ENCODE peak calls at places on chromosomes 1 and 21, in five cellular contexts. V is GM23338; A is neuronal stem cell; G is H9; P is effector memory CD4-positive, alpha-beta T cell. R is an unnamed sample. For H3K4me1, the result is how much of the 10 kb centered on the place peaks cover.

GRCh38 chr1:21537511-21537931 is 28.3 kb downstream of the ALPL start:
- DNase-seq in V (peak), A (no peak), P (no peak), G (no peak), R (no peak)

GRCh38 chr1:178961331-178961730 is 64.4 kb upstream of the FAM20B start:
- DNase-seq in P (no peak), G (no peak), V (no peak), A (no peak), R (no peak)

GRCh38 chr1:21901473-21901847 is 35.6 kb downstream of the HSPG2 start:
- DNase-seq in A (no peak), G (no peak), P (no peak), V (no peak), R (peak)

GRCh38 chr1:30197616-30197934 is 525.8 kb downstream of the MATN1 start:
- DNase-seq in G (no peak), A (no peak), V (no peak), P (no peak), R (peak)

GRCh38 chr1:108777839-108778238 is 31.4 kb downstream of the STXBP3 start:
- DNase-seq in V (no peak), P (no peak), A (no peak), G (no peak), R (no peak)

GRCh38 chr1:36752891-36753361 is 270.2 kb upstream of the CSF3R start:
- DNase-seq in P (no peak), V (no peak), A (no peak), G (no peak), R (no peak)

GRCh38 chr1:68703921-68704354 is 207.1 kb upstream of the DEPDC1 start:
- DNase-seq in V (no peak), A (no peak), P (no peak), G (no peak), R (no peak)

GRCh38 chr21:16211339-16212303 is 481.8 kb downstream of the USP25 start:
- DNase-seq in G (no peak), P (no peak), A (no peak), V (no peak), R (peak)

GRCh38 chr1:17315542-17316130 is 7.6 kb downstream of the PADI4 start:
- DNase-seq in G (no peak), A (no peak), P (no peak), V (peak), R (no peak)

GRCh38 chr1:170864238-170864637 is 71.1 kb upstream of the MROH9 start:
- DNase-seq in G (no peak), P (no peak), V (no peak), A (no peak), R (no peak)

GRCh38 chr1:200727257-200727656 is 11.4 kb upstream of the CAMSAP2 start:
- DNase-seq in A (no peak), V (no peak), G (no peak), P (no peak), R (no peak)

GRCh38 chr1:7664147-7664892 is 106.8 kb upstream of the VAMP3 start:
- DNase-seq in G (no peak), V (no peak), A (no peak), P (no peak), R (no peak)

GRCh38 chr1:13224480-13225060 is 1.4 kb downstream of the PRAMEF18 start:
- DNase-seq in A (no peak), G (no peak), V (no peak), P (no peak), R (no peak)

GRCh38 chr1:31523012-31523411 is 53.3 kb upstream of the TINAGL1 start:
- DNase-seq in V (no peak), P (no peak), A (no peak), G (no peak), R (no peak)

GRCh38 chr1:19969898-19970660 is 9.3 kb downstream of the PLA2G2A start:
- DNase-seq in P (no peak), A (no peak), V (no peak), G (no peak), R (peak)

GRCh38 chr1:111222308-111223125 is 5.0 kb upstream of the CHI3L2 start:
- DNase-seq in G (peak), A (peak), V (peak), P (peak), R (peak)

GRCh38 chr1:15609631-15610030 is 7.6 kb upstream of the DDI2 start:
- DNase-seq in A (no peak), P (no peak), G (no peak), V (no peak), R (no peak)

GRCh38 chr1:178011101-178011828 is 41.4 kb upstream of the SEC16B start:
- DNase-seq in P (no peak), A (no peak), V (peak), G (no peak), R (peak)

GRCh38 chr1:111747282-111747734 is 8.1 kb upstream of the INKA2 start:
- DNase-seq in V (peak), G (peak), A (no peak), P (peak), R (peak)

GRCh38 chr1:16245476-16246196 is 8.7 kb upstream of the CPLANE2 start:
- DNase-seq in G (no peak), A (no peak), P (no peak), V (no peak), R (no peak)

GRCh38 chr21:46157987-46158451 is 2.6 kb upstream of the FTCD start:
- DNase-seq in A (no peak), P (no peak), V (no peak), G (peak), R (no peak)

GRCh38 chr1:235942979-235943575 is 76.4 kb upstream of the LYST start:
- DNase-seq in A (no peak), V (no peak), P (no peak), G (no peak), R (no peak)

GRCh38 chr1:167185062-167185461 is 35.6 kb upstream of the POU2F1 start:
- DNase-seq in A (no peak), P (no peak), V (no peak), G (no peak), R (no peak)

DNA sequence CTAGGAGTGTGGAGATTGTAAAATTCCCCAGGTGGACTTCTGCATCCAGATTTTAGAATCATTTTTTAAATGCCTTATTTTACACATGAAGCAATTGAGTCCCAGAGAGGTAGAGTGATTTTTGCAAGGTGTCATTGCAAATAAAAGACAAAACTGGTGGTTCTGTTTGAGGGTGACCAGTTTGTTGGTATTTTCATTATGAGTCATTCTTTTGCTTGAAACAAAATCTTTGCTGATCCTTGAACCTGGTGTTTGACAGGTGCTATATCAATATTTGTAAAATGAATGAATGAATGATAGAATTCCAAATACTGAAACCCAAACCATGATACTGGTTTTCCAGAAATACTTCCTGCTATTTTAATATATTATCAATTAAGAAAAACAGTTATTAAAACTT is 44.1 kb downstream of the TTC3 start:
- DNase-seq in V (no peak), G (no peak), P (no peak), A (no peak), R (no peak)
- H3K4me1 ChIP-seq in V (under half), G (under half), P (under half), A (under half), R (under half)

DNA sequence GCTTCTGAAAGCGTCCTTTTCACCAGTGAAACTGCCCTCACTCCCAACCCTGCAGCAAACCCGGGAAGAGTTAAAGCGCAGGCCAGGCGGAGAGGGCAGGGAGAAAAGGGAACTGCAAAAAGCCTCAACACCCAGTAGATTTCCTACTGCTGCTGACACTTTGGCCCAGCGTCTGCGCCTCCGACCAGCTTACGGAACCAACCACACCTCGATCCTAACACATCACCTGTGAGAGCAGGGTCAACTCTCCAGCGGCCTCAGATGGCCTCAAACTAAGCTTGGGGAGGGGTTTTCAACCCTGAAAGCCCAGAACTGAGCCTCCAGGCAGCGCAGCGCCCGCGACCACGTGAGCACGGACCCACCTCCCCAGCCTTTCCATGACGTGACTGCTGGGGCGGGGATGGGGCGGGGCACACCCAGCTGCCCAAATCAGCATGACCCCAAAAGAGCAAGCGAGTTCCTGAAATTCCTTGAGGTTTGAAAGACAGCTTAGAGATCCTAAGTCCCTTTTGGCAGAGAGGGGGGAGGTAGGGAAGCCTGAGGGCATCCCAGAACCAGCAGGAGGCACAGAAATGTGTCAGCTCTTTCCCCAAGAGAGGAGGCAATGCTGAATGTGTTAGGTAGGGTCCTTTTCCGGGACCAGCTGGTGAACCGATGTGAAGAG is 59.1 kb downstream of the ITPKB start:
- DNase-seq in A (peak), G (peak), V (peak), P (peak), R (peak)
- H3K4me1 ChIP-seq in A (under half), G (under half), V (under half), P (half or more), R (under half)

GRCh38 chr1:53044926-53045325 is 17.1 kb upstream of the PODN start:
- DNase-seq in G (no peak), V (no peak), P (no peak), A (no peak), R (no peak)

GRCh38 chr1:53047737-53048344 is 14.2 kb upstream of the PODN start:
- DNase-seq in A (no peak), G (no peak), V (no peak), P (no peak), R (peak)

GRCh38 chr1:53048960-53049573 is 12.9 kb upstream of the PODN start:
- DNase-seq in P (no peak), G (no peak), A (no peak), V (no peak), R (no peak)

GRCh38 chr1:53048345-53048737 is 13.7 kb upstream of the PODN start:
- DNase-seq in G (no peak), P (no peak), A (no peak), V (no peak), R (no peak)

DNA sequence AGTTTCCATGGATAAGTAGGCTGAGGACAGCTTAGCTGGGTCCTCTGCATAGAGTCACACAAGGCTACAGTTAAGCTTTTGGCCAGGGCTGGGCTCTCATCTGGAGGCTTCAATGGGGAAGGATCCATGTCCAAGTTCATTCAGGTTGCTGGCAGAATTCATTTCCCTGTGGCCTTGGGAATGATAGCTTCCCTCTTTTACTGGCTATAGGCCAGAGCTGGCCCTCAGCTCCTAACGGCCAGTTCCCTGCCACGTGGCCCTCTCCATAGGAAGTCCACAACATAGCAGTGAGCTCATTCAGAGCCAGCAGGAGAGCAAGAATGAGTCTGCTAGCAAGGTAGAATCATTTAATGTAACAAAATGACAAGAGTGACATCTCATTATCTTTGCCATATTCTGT is 15.1 kb upstream of the PODN start:
- DNase-seq in A (no peak), P (no peak), G (no peak), V (no peak), R (no peak)
- H3K4me1 ChIP-seq in A (under half), P (under half), G (under half), V (under half), R (under half)

GRCh38 chr1:150152772-150153461 is 3.2 kb downstream of the PLEKHO1 start:
- DNase-seq in G (no peak), A (no peak), V (no peak), P (no peak), R (peak)

GRCh38 chr1:150151291-150152181 is 1.8 kb downstream of the PLEKHO1 start:
- DNase-seq in P (peak), V (no peak), G (no peak), A (no peak), R (no peak)

GRCh38 chr1:150154143-150154542 is 4.4 kb downstream of the PLEKHO1 start:
- DNase-seq in V (no peak), P (no peak), G (no peak), A (no peak), R (peak)

GRCh38 chr1:150150511-150151021 is 850 bp downstream of the PLEKHO1 start:
- DNase-seq in A (no peak), P (no peak), V (peak), G (no peak), R (peak)

DNA sequence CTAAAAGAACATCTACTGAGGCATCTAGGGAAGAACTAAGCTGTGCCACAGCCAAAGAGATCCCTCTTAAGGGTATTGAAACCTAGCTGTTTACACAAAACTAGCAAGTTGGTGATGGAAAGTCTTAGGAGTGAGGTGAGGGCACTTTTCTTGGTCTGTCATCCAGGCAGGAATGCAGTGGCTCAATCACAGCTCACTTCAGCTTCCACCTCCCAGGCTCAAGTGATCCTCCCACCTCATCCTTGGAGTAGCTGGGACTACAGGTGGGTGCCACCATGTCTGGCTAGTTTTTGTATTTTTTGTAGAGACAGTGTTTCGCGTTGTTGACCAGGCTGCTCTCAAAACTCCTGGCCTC is 2.4 kb downstream of the PLEKHO1 start:
- DNase-seq in V (no peak), P (no peak), G (no peak), A (no peak), R (no peak)
- H3K4me1 ChIP-seq in V (under half), P (under half), G (under half), A (under half), R (under half)

GRCh38 chr1:164630626-164631396 is 71.8 kb downstream of the PBX1 start:
- DNase-seq in V (no peak), P (no peak), G (no peak), A (no peak), R (no peak)
- H3K4me1 ChIP-seq in V (under half), P (under half), G (under half), A (under half), R (under half)

GRCh38 chr1:113937146-113937545 is 8.0 kb downstream of the HIPK1 start:
- DNase-seq in A (no peak), V (no peak), P (no peak), G (no peak), R (no peak)
- H3K4me1 ChIP-seq in A (under half), V (under half), P (half or more), G (under half), R (under half)

DNA sequence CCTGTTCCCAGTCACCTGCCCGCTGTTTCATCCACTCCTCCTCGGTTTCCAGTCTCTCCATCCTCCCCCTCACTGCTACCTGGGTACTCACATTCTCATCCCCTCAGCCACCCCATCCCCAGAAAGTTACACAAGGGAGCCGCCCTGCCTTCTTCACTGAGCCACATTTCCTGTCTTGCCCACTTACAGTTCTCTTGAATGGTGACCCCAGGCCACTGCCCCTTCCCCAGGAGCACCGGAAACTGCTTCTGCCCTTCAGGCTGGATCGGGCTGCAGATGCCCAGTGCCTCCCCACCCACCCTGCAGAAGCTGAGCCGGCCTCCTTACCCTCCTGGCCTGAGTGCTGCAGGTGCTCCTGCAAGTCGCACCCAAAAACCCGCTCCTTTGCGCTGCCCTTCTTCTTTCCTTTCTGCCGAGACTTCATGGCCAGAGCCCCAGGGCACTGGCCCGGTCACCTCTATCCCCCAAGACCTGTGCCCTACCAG is 448 bp downstream of the ARHGAP30 start:
- DNase-seq in G (no peak), A (no peak), P (no peak), V (no peak), R (no peak)
- H3K4me1 ChIP-seq in G (under half), A (under half), P (half or more), V (under half), R (under half)